ENCODE peak calls at places on chromosomes 12 and 14, in eight cellular contexts. T, N, S, H, M, A, E and W are unnamed samples.

GRCh38 chr12:30796891-30797371 is 42.2 kb upstream of the CAPRIN2 start:
- DNase-seq in E (peak; percentile 66), H (no peak), M (peak; percentile 55), N (no peak), S (peak; percentile 45), T (no peak), A (no peak), W (no peak)

GRCh38 chr12:26303418-26303817 is 108.0 kb downstream of the SSPN start:
- DNase-seq in M (no peak), T (no peak), A (no peak), H (no peak), E (no peak), N (no peak), S (no peak), W (no peak)

GRCh38 chr14:59870277-59871165 is at the start of gene RTN1:
- DNase-seq in T (peak; percentile 23), A (no peak), N (peak; percentile 54), M (peak; percentile 28), S (peak; percentile 36), E (peak; percentile 76), H (no peak), W (peak; percentile 76)

GRCh38 chr12:43551271-43551970 is 582 bp downstream of the ADAMTS20 start:
- DNase-seq in S (no peak), H (no peak), M (no peak), T (no peak), N (no peak), A (no peak), E (peak; percentile 57), W (peak; percentile 73)

GRCh38 chr12:6761849-6762248 is 4.3 kb upstream of the PTMS start:
- DNase-seq in H (no peak), M (no peak), T (no peak), S (no peak), E (no peak), N (no peak), A (no peak), W (no peak)

GRCh38 chr12:66733839-66734238 is 55.0 kb upstream of the GRIP1 start:
- DNase-seq in E (no peak), S (no peak), M (no peak), T (no peak), H (no peak), N (no peak), A (no peak), W (no peak)

GRCh38 chr12:23533295-23533694 is 416.2 kb downstream of the SOX5 start:
- DNase-seq in N (no peak), M (no peak), A (no peak), E (no peak), S (no peak), T (no peak), H (no peak), W (no peak)

GRCh38 chr14:96410119-96410518 is 18.2 kb downstream of the AK7 start:
- DNase-seq in E (no peak), A (no peak), N (no peak), T (no peak), S (no peak), M (no peak), H (no peak), W (no peak)

GRCh38 chr12:130480887-130481286 is 143.2 kb downstream of the PIWIL1 start:
- DNase-seq in T (no peak), N (no peak), A (no peak), H (no peak), S (no peak), M (no peak), E (no peak), W (no peak)

GRCh38 chr12:4900327-4900726 is 9.4 kb upstream of the KCNA1 start:
- DNase-seq in E (no peak), H (no peak), S (peak; percentile 13), A (no peak), N (no peak), M (peak; percentile 93), T (no peak), W (no peak)

GRCh38 chr12:131690320-131690719 is 20.6 kb upstream of the SFSWAP start:
- DNase-seq in H (no peak), A (no peak), E (no peak), T (no peak), M (no peak), N (no peak), S (no peak), W (no peak)

GRCh38 chr12:113891737-113892520 is 74.2 kb downstream of the RBM19 start:
- DNase-seq in M (no peak), S (no peak), N (no peak), H (no peak), A (no peak), E (no peak), T (no peak), W (no peak)

GRCh38 chr12:58000499-58000898 is 59.1 kb downstream of the ATP23 start:
- DNase-seq in A (no peak), S (no peak), H (no peak), T (no peak), E (no peak), N (no peak), M (no peak), W (no peak)

GRCh38 chr14:90177537-90178189 is 78.7 kb upstream of the PSMC1 start:
- DNase-seq in E (no peak), A (no peak), N (no peak), S (no peak), M (peak; percentile 3), H (no peak), T (no peak), W (no peak)

GRCh38 chr14:38143651-38144505 is 63.8 kb upstream of the SSTR1 start:
- DNase-seq in S (peak; percentile 8), E (no peak), T (no peak), A (peak; percentile 18), H (no peak), N (no peak), M (peak; percentile 79), W (no peak)

GRCh38 chr12:111653596-111653995 is 32.2 kb downstream of the BRAP start:
- DNase-seq in N (no peak), S (no peak), T (no peak), E (no peak), H (no peak), A (no peak), M (no peak), W (no peak)

GRCh38 chr14:28966416-28967233 is 200.0 kb downstream of the FOXG1 start:
- DNase-seq in N (no peak), S (no peak), A (no peak), H (no peak), E (no peak), M (no peak), T (no peak), W (no peak)

GRCh38 chr12:111304642-111305071 is 64.2 kb downstream of the PHETA1 start:
- DNase-seq in E (peak; percentile 75), H (no peak), S (no peak), T (peak; percentile 61), N (no peak), A (no peak), M (peak; percentile 19), W (no peak)

GRCh38 chr14:74907744-74908143 is 15.3 kb downstream of the RPS6KL1 start:
- DNase-seq in T (no peak), M (no peak), N (no peak), A (no peak), H (no peak), E (no peak), S (no peak), W (no peak)

GRCh38 chr14:104224516-104225281 is 86.3 kb downstream of the KIF26A start:
- DNase-seq in E (peak; percentile 66), A (no peak), S (no peak), H (peak; percentile 71), T (no peak), M (no peak), N (peak; percentile 62), W (no peak)

GRCh38 chr14:34650786-34651584 is 21.0 kb upstream of the SNX6 start:
- DNase-seq in N (no peak), T (no peak), M (peak; percentile 100), E (no peak), H (no peak), S (peak; percentile 87), A (peak; percentile 96), W (no peak)

GRCh38 chr12:27305673-27306504 is 26.7 kb upstream of the BMAL2 start:
- DNase-seq in A (peak; percentile 19), T (no peak), M (peak; percentile 72), S (peak; percentile 10), H (no peak), N (no peak), E (no peak), W (no peak)

GRCh38 chr12:96220902-96221301 is 26.7 kb downstream of the ELK3 start:
- DNase-seq in A (no peak), M (peak; percentile 87), T (no peak), E (no peak), H (no peak), N (no peak), S (no peak), W (no peak)

GRCh38 chr12:82841379-82841778 is 154.7 kb downstream of the TMTC2 start:
- DNase-seq in H (no peak), E (no peak), T (no peak), M (no peak), S (no peak), N (no peak), A (no peak), W (no peak)

GRCh38 chr14:90428676-90429075 is 31.8 kb downstream of the CALM1 start:
- DNase-seq in A (no peak), S (no peak), M (no peak), H (no peak), E (no peak), N (no peak), T (no peak), W (no peak)

DNA sequence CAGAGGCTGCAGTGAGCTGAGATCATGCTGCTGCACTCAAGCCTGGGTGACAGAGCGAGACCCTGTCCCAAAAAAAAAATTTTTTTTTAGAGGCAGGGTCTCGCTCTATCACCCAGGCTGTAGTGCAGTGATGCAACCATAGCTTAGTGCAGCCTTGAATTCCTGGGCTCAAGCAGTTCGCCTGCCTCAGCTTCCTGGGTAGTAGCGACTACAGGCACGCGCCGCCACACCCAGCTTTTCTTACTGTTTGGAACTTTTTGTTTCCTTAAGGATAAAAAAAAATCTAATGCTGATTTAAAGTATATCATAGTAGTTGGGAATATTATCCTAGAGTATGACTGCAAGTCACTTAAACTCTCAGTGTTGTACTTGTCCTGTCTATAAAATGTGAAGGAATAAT is 7.2 kb downstream of the TMEM19 start:
- DNase-seq in N (no peak), S (no peak), T (no peak), E (no peak), H (no peak), M (no peak), A (no peak), W (no peak)
- TF ChIP-seq CTCF in N (no peak), S (no peak), T (no peak), E (no peak), H (no peak), M (no peak), A (no peak), W (no peak)

GRCh38 chr12:48061943-48062719 is 43.7 kb downstream of the SENP1 start:
- DNase-seq in H (no peak), A (no peak), M (no peak), T (no peak), E (no peak), N (no peak), S (no peak), W (no peak)
- TF ChIP-seq CTCF in H (no peak), A (no peak), M (no peak), T (peak; percentile 34), E (peak; percentile 53), N (no peak), S (no peak), W (peak; percentile 65)

GRCh38 chr12:108297895-108298760 is 41.0 kb downstream of the CMKLR1 start:
- DNase-seq in N (peak; percentile 28), S (no peak), T (no peak), A (no peak), M (no peak), E (no peak), H (no peak), W (no peak)
- TF ChIP-seq CTCF in N (no peak), S (no peak), T (no peak), A (no peak), M (no peak), E (no peak), H (no peak), W (no peak)

GRCh38 chr14:24895243-24895583 is 154.7 kb downstream of the STXBP6 start:
- DNase-seq in T (no peak), N (no peak), E (no peak), H (no peak), M (no peak), S (no peak), A (no peak), W (no peak)
- TF ChIP-seq CTCF in T (no peak), N (no peak), E (no peak), H (no peak), M (no peak), S (no peak), A (no peak), W (no peak)